ENCODE peak calls at places on chromosome 2, in six cellular contexts. N, H, S, O, X and D are unnamed samples.

GRCh38 chr2:24912523-24912922 is 7.5 kb downstream of the ADCY3 start:
- DNase-seq in H (no peak), S (no peak), X (no peak), O (no peak), N (no peak), D (no peak)

GRCh38 chr2:86661333-86661732 is 37.7 kb upstream of the RNF103 start:
- DNase-seq in H (no peak), S (no peak), X (no peak), N (no peak), O (no peak), D (no peak)

GRCh38 chr2:127511917-127512316 is 14.4 kb downstream of the IWS1 start:
- DNase-seq in N (no peak), S (no peak), H (no peak), O (no peak), X (no peak), D (no peak)

GRCh38 chr2:202064881-202065230 is 8.2 kb upstream of the KIAA2012 start:
- DNase-seq in H (no peak), O (no peak), X (no peak), N (no peak), S (no peak), D (no peak)

GRCh38 chr2:100554788-100555407 is 7.9 kb upstream of the PDCL3 start:
- DNase-seq in S (no peak), N (no peak), H (peak), O (no peak), X (no peak), D (no peak)

GRCh38 chr2:39504790-39505335 is 67.8 kb upstream of the MAP4K3 start:
- DNase-seq in N (no peak), X (no peak), H (peak), O (no peak), S (no peak), D (no peak)

GRCh38 chr2:128156812-128157211 is 65.8 kb downstream of the UGGT1 start:
- DNase-seq in H (no peak), S (no peak), X (no peak), N (no peak), O (no peak), D (no peak)

GRCh38 chr2:20589975-20590703 is 60.8 kb downstream of the HS1BP3 start:
- DNase-seq in N (no peak), S (no peak), O (no peak), H (peak), X (peak), D (peak)

GRCh38 chr2:103448416-103448815 is 686.6 kb downstream of the TMEM182 start:
- DNase-seq in H (no peak), O (no peak), N (no peak), S (no peak), X (no peak), D (no peak)

GRCh38 chr2:12796617-12797016 is 79.9 kb downstream of the TRIB2 start:
- DNase-seq in S (no peak), H (no peak), N (peak), O (no peak), X (peak), D (no peak)

GRCh38 chr2:139122711-139123158 is 342.5 kb upstream of the NXPH2 start:
- DNase-seq in N (no peak), O (peak), X (no peak), S (no peak), H (no peak), D (no peak)

GRCh38 chr2:216603010-216603883 is 30.0 kb upstream of the IGFBP2 start:
- DNase-seq in O (no peak), N (no peak), H (no peak), S (no peak), X (no peak), D (no peak)

GRCh38 chr2:111972955-111973565 is 74.7 kb downstream of the MERTK start:
- DNase-seq in O (no peak), H (no peak), S (no peak), X (no peak), N (peak), D (no peak)

GRCh38 chr2:3319134-3319533 is 58.5 kb downstream of the EIPR1 start:
- DNase-seq in X (no peak), N (no peak), S (no peak), H (no peak), O (no peak), D (no peak)

GRCh38 chr2:20633794-20634259 is 17.1 kb downstream of the HS1BP3 start:
- DNase-seq in X (no peak), N (no peak), S (no peak), O (no peak), H (peak), D (peak)

GRCh38 chr2:119283873-119284331 is 60.3 kb downstream of the STEAP3 start:
- DNase-seq in N (peak), H (peak), S (no peak), O (no peak), X (no peak), D (peak)

GRCh38 chr2:149169653-149170052 is 131.2 kb downstream of the LYPD6B start:
- DNase-seq in X (no peak), H (no peak), N (no peak), S (no peak), O (no peak), D (peak)

GRCh38 chr2:71926098-71926466 is 221.6 kb downstream of the CYP26B1 start:
- DNase-seq in O (no peak), H (no peak), X (no peak), S (no peak), N (no peak), D (no peak)

GRCh38 chr2:236217926-236218325 is 46.3 kb downstream of the ASB18 start:
- DNase-seq in O (no peak), H (no peak), X (no peak), S (no peak), N (no peak), D (no peak)

GRCh38 chr2:237198144-237198900 is 112.6 kb downstream of the COPS8 start:
- DNase-seq in N (no peak), O (no peak), S (no peak), X (no peak), H (no peak), D (no peak)

GRCh38 chr2:70344195-70344594 is 42.3 kb upstream of the FAM136A start:
- DNase-seq in S (no peak), H (no peak), X (no peak), O (no peak), N (no peak), D (no peak)

GRCh38 chr2:189118386-189118785 is 61.2 kb downstream of the COL5A2 start:
- DNase-seq in X (no peak), H (no peak), S (no peak), O (no peak), N (no peak), D (no peak)

GRCh38 chr2:140416577-140416976 is 1636.4 kb upstream of the NXPH2 start:
- DNase-seq in H (no peak), O (no peak), N (no peak), S (no peak), X (no peak), D (no peak)

GRCh38 chr2:62577994-62578836 is 72.2 kb upstream of the TMEM17 start:
- DNase-seq in X (no peak), N (no peak), O (no peak), S (no peak), H (no peak), D (no peak)

GRCh38 chr2:191226196-191226595 is 19.0 kb upstream of the MYO1B start:
- DNase-seq in O (no peak), S (no peak), X (no peak), H (no peak), N (no peak), D (no peak)

GRCh38 chr2:110166246-110166645 is 38.6 kb downstream of the NPHP1 start:
- DNase-seq in N (no peak), X (no peak), S (no peak), O (no peak), H (no peak), D (no peak)
- TF ChIP-seq CTCF in N (no peak), X (no peak), S (no peak), O (no peak), H (no peak), D (no peak)

GRCh38 chr2:136117909-136118818 is at the start of gene CXCR4:
- DNase-seq in H (peak), X (peak), N (peak), O (peak), S (peak), D (peak)
- TF ChIP-seq POLR2A in H (peak), X (peak), N (peak), O (peak), S (peak), D (peak)

GRCh38 chr2:224524657-224525056 is 60.5 kb downstream of the CUL3 start:
- DNase-seq in H (no peak), X (no peak), S (no peak), N (no peak), O (no peak), D (no peak)
- H3K4me3 ChIP-seq in H (no peak), X (no peak), S (no peak), N (no peak), O (no peak), D (no peak)

GRCh38 chr2:48395658-48396057 is 134.3 kb upstream of the STON1 start:
- DNase-seq in X (no peak), N (no peak), O (no peak), H (no peak), S (no peak), D (no peak)
- TF ChIP-seq CTCF in X (no peak), N (no peak), O (no peak), H (no peak), S (no peak), D (no peak)

DNA sequence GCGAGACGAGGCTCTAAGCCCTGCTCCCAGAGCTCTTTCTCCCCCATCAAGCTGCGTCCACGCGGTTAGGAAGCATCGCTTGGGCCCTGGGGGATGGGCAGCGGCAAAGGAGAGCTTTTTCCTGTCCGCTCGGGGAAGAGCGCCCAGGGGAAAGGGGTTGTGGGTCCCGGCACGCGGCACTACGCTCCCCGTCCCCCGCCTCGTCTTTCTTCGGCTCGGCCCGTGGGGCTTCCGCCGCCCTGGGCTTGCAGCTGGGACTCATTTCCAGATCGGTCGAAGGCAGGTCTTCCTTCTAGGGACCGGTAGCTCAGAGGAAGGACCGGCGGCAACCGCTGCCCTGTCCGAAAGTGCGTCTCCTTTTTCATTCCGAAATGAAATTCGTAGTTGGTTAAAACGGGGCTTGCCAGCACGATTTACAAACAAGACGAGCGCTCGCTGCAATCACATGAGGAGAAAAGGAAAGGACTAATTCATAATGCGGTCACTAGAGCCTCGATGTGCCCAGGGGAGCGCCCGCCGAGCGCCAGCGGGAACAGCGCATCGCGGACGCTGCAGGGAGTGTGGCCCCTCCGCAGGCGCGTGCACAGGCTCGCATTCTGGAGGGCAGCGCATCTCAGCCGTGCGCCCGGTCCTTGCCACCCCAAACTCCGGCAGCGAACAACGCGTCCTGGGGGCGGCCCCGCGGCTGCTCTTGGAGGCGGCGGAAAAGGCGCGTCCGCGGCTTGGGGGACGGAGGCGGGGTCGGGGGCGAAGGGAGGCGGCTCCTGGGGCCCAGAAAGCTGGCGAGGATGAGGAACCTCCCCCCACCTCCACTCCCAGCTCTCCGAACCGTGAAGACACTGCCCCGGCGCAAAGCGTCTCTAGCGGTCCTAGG is 3.6 kb upstream of the ITPRIPL1 start:
- DNase-seq in S (no peak), O (no peak), H (peak), N (no peak), X (no peak), D (no peak)
- TF ChIP-seq POLR2A in S (peak), O (no peak), H (no peak), N (no peak), X (peak), D (no peak)

DNA sequence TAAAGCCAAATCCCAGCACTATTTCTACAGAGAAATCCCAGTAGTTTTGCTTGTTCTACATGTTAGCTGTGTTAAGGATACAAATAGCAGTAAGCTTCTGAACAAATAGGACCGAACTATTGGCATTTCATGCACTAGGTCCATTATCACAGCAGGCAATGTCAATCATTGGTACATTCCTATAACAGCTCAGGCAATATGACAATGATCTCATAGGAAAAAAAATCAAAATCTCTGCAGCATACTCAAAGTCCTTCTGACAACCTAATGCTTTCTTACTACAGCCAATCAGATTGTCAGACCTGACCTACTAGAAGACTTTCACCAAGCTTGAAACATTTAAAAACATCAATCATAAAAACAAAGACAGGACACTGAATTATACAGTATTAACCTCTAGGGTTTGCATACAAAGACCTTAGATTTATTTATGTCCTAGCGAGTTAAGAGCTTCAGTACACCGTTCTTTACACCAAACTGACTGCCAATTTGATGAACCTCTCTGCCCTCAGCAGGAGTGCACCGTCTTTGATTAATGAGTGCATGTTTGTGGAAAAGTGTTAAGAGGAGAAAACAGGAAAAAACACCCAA is 6.3 kb downstream of the BAZ2B start:
- DNase-seq in X (no peak), H (no peak), S (no peak), N (no peak), O (no peak), D (no peak)
- H3K4me3 ChIP-seq in X (no peak), H (no peak), S (peak), N (no peak), O (no peak), D (no peak)

GRCh38 chr2:195663007-195663406 is 6.0 kb downstream of the SLC39A10 start:
- DNase-seq in X (no peak), H (no peak), O (no peak), N (no peak), S (no peak), D (no peak)

GRCh38 chr2:195662138-195662537 is 5.1 kb downstream of the SLC39A10 start:
- DNase-seq in O (no peak), N (no peak), H (no peak), X (no peak), S (no peak), D (no peak)

GRCh38 chr2:195667974-195668373 is 10.9 kb downstream of the SLC39A10 start:
- DNase-seq in X (no peak), H (no peak), S (no peak), O (no peak), N (no peak), D (no peak)

GRCh38 chr2:195666113-195666712 is 9.2 kb downstream of the SLC39A10 start:
- DNase-seq in N (no peak), O (no peak), S (no peak), X (no peak), H (no peak), D (no peak)

DNA sequence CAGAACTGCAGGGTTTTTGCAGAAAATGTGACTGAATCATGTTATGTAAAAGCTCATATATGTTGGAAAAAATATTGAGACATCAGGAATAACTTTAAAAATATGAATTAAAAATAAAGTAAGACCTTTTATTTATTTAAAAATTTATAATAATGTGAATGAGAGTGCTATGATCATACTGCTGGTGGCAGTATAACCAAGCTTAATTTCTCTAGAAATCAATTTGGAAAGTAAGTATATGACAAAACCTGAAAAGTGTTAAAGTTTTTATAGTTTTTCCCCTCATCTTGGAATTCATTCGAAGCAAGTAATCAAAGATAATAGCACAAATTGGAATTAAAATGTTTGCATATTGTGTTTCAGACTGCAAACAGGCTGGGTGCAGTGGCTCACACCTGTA is 7.5 kb downstream of the SLC39A10 start:
- DNase-seq in X (no peak), S (no peak), O (no peak), H (no peak), N (no peak), D (no peak)
- TF ChIP-seq CTCF in X (no peak), S (no peak), O (no peak), H (no peak), N (peak), D (no peak)

GRCh38 chr2:232859385-232859916 is 10.6 kb upstream of the SNORC start:
- DNase-seq in S (no peak), H (no peak), O (no peak), X (no peak), N (no peak), D (no peak)

GRCh38 chr2:232861353-232861752 is 8.7 kb upstream of the SNORC start:
- DNase-seq in N (no peak), O (no peak), X (no peak), S (no peak), H (no peak), D (no peak)

GRCh38 chr2:232860593-232861241 is 9.3 kb upstream of the SNORC start:
- DNase-seq in N (peak), O (no peak), S (no peak), X (no peak), H (no peak), D (no peak)

GRCh38 chr2:232854082-232854481 is 16.0 kb upstream of the SNORC start:
- DNase-seq in H (peak), S (no peak), N (no peak), O (no peak), X (no peak), D (no peak)

GRCh38 chr2:232857158-232857563 is 12.9 kb upstream of the SNORC start:
- DNase-seq in S (no peak), X (no peak), N (no peak), H (peak), O (no peak), D (no peak)
- TF ChIP-seq POLR2A in S (no peak), X (no peak), N (no peak), H (peak), O (no peak), D (no peak)

GRCh38 chr2:234496835-234497591 is at the start of gene ARL4C:
- DNase-seq in S (no peak), N (peak), H (peak), O (no peak), X (peak), D (peak)

GRCh38 chr2:234495076-234495800 is 1.6 kb downstream of the ARL4C start:
- DNase-seq in X (no peak), S (no peak), N (no peak), H (no peak), O (no peak), D (no peak)

GRCh38 chr2:234495801-234496441 is 960 bp downstream of the ARL4C start:
- DNase-seq in O (no peak), N (peak), X (no peak), H (peak), S (no peak), D (no peak)

GRCh38 chr2:234496442-234496834 is 443 bp downstream of the ARL4C start:
- DNase-seq in O (no peak), X (peak), H (no peak), N (no peak), S (no peak), D (no peak)

DNA sequence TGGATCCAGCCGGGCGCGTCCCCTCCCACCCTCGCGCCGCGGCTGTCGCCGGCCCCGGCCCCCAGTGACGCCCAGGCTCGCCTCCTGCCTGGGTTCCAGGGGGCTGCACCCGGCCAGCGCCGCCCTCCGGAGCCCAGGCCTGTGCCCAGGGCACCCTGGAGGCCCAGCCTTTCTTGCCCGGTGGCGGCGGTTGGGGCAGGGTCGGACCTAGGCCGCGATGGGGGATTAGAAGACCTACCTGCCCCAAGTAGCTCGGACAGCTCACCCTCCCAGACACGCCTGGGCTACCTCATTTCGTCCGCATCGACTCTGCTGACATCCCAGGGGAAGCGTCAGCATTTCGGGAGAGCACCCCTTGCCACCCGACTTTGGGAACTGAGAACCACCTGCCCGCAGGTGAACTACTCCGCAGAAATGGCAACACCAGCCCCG is 727 bp upstream of the ARL4C start:
- DNase-seq in X (no peak), N (peak), S (no peak), O (no peak), H (no peak), D (no peak)
- H3K4me3 ChIP-seq in X (peak), N (peak), S (peak), O (peak), H (peak), D (peak)

GRCh38 chr2:101725515-101726192 is 28.1 kb downstream of the MAP4K4 start:
- DNase-seq in X (no peak), O (no peak), N (no peak), S (no peak), H (no peak), D (no peak)
- TF ChIP-seq CTCF in X (no peak), O (peak), N (no peak), S (no peak), H (no peak), D (no peak)